ENCODE peak calls at places on chromosomes 12 and 14, in eight cellular contexts. H is natural killer cell, W is nephron progenitor cell, O is GM10248, T is neural crest cell, Z is RWPE2, A is upper lobe of left lung, U is transverse colon. P is an unnamed sample.

GRCh38 chr12:92730758-92731157 is 28.0 kb downstream of the PLEKHG7 start:
- DNase-seq in H (no peak), W (no peak), O (no peak), T (no peak), Z (no peak), A (no peak), U (no peak), P (no peak)

GRCh38 chr14:90692061-90692460 is 124.2 kb downstream of the TTC7B start:
- DNase-seq in H (no peak), W (no peak), O (no peak), T (no peak), Z (no peak), A (no peak), U (no peak), P (no peak)

GRCh38 chr12:52361553-52361952 is 5.7 kb downstream of the KRT85 start:
- DNase-seq in H (no peak), W (no peak), O (no peak), T (no peak), Z (no peak), A (no peak), U (no peak), P (no peak)

GRCh38 chr14:54877015-54877702 is 25.5 kb downstream of the GCH1 start:
- DNase-seq in H (no peak), W (no peak), O (no peak), T (no peak), Z (no peak), A (no peak), U (no peak), P (no peak)

GRCh38 chr12:13945641-13946040 is 35.8 kb downstream of the GRIN2B start:
- DNase-seq in H (no peak), W (no peak), O (no peak), T (no peak), Z (no peak), A (no peak), U (no peak), P (no peak)

GRCh38 chr14:65879218-65880009 is 466.9 kb downstream of the FUT8 start:
- DNase-seq in H (no peak), W (no peak), O (no peak), T (no peak), Z (no peak), A (no peak), U (no peak), P (no peak)

GRCh38 chr12:20596036-20596435 is 99.1 kb upstream of the SLCO1C1 start:
- DNase-seq in H (no peak), W (no peak), O (no peak), T (no peak), Z (no peak), A (no peak), U (no peak), P (no peak)

GRCh38 chr12:74066476-74066875 is 471.2 kb upstream of the ATXN7L3B start:
- DNase-seq in H (no peak), W (no peak), O (no peak), T (no peak), Z (no peak), A (no peak), U (no peak), P (peak)

GRCh38 chr12:50620050-50620974 is 115.5 kb downstream of the DIP2B start:
- DNase-seq in H (no peak), W (peak), O (no peak), T (no peak), Z (peak), A (no peak), U (no peak), P (no peak)

GRCh38 chr12:72491399-72491798 is 219.2 kb downstream of the TRHDE start:
- DNase-seq in H (no peak), W (no peak), O (no peak), T (no peak), Z (no peak), A (no peak), U (no peak), P (no peak)

GRCh38 chr12:75041481-75041880 is 168.2 kb downstream of the KCNC2 start:
- DNase-seq in H (no peak), W (no peak), O (no peak), T (no peak), Z (no peak), A (no peak), U (no peak), P (no peak)

GRCh38 chr12:47652491-47653234 is 53.2 kb downstream of the RPAP3 start:
- DNase-seq in H (no peak), W (no peak), O (no peak), T (no peak), Z (no peak), A (no peak), U (no peak), P (no peak)

GRCh38 chr14:78758333-78758732 is 588.2 kb downstream of the NRXN3 start:
- DNase-seq in H (no peak), W (peak), O (peak), T (peak), Z (no peak), A (no peak), U (no peak), P (no peak)

GRCh38 chr14:33359288-33359881 is 420.7 kb downstream of the NPAS3 start:
- DNase-seq in H (no peak), W (no peak), O (no peak), T (no peak), Z (no peak), A (no peak), U (no peak), P (no peak)

DNA sequence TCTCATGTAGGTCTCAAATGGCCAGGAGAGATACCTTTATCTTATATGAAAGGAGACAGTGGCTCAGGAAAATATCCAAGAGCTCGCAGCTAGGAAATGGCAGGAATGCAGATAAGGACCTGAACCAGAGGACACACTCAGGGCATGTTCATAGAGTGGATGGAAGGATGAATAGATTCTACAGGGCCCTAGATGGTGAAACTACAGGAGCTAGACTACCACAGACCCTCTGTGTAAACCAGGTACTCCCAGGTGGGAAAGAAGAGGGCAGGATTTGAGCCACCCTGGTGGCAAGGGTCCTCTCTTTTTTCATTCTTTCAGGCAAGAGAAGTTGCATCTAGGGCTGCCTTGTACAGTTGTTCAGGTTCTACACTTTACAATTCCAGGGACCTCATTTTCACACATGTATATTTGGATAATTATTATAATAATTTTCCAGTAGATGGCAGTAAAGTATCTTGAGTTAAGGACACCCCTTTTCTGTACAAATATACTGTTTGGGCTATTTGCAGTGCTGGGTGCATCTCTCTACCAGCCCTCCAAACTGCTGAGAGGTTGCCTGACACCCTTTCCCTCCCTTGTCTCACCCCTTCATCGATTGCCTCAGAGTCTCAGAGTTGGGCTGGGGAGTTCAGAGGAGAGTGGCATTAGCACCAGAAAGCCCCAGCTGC is 10.5 kb upstream of the ZDHHC22 start:
- DNase-seq in H (no peak), W (no peak), O (peak), T (no peak), Z (no peak), A (no peak), U (no peak), P (no peak)
- TF ChIP-seq CTCF in H (no peak), W (no peak), O (no peak), T (no peak), Z (peak), A (no peak), U (peak), P (peak)

DNA sequence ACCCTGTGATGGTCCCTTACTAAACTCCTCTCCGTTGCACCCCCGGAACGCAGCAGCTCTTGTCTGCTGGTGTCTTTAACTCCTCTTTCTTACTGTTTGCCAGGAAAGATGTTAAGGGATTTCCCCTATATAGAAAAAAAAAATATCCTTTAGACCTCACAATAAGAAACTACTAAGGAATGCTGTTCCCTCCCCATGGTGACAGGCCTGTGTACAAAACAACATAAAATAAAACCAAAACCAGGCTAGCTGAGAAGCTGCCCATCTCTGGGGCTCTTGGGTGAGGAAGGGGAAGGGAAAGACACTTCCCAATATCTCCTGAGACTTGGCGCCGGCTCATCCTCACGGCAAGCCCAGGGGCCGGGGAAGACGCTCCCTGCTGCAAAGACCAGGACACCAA is 95.5 kb downstream of the CHGA start:
- DNase-seq in H (no peak), W (no peak), O (no peak), T (no peak), Z (no peak), A (no peak), U (no peak), P (no peak)
- TF ChIP-seq CTCF in H (no peak), W (no peak), O (no peak), T (no peak), Z (no peak), A (no peak), U (no peak), P (no peak)

DNA sequence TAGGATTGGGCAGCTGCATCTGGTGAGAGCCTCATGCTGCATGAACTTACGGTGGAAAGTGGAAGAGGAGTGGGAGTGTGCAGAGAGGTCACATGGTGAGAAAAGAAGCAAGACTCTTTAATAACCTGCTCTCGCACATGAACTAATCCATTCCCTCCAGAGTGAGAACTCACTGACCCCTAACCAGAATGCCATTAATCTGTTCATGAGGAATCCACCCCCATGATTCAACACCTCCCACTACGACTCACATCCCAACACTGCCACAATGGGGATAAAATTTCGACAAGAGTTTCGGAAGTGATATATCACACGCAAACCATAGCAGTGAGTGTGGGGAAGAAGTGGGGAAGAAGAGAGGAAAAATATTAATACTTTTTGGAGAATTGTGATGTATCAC is 377.4 kb downstream of the NAV3 start:
- DNase-seq in H (no peak), W (peak), O (no peak), T (no peak), Z (no peak), A (no peak), U (no peak), P (no peak)
- TF ChIP-seq CTCF in H (no peak), W (no peak), O (no peak), T (no peak), Z (no peak), A (no peak), U (no peak), P (no peak)

GRCh38 chr14:30331030-30331429 is 227.9 kb upstream of the G2E3 start:
- DNase-seq in H (no peak), W (no peak), O (no peak), T (no peak), Z (no peak), A (no peak), U (no peak), P (no peak)

GRCh38 chr14:30332374-30332773 is 226.6 kb upstream of the G2E3 start:
- DNase-seq in H (no peak), W (no peak), O (no peak), T (no peak), Z (no peak), A (no peak), U (no peak), P (no peak)

GRCh38 chr14:30333934-30334333 is 225.0 kb upstream of the G2E3 start:
- DNase-seq in H (no peak), W (no peak), O (no peak), T (no peak), Z (no peak), A (no peak), U (no peak), P (no peak)

DNA sequence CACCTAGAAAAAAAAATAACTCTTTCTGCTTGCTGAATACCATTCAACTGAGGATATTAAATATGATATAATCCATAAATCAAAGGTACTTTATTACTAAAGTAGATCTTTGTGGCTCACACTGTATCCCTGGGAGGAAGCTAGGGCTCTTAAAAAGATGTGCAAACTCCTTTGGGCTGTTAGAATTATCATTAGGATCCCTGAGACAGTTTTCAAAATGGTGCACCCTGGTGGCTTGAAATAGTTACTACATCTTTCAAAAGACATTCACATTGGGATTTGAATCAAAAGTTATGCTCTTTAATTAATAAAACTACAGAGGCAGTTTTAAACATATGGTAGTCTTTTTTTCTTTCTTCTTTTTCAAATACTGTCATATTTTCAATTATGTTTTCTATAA is 228.5 kb upstream of the G2E3 start:
- DNase-seq in H (no peak), W (no peak), O (no peak), T (no peak), Z (no peak), A (no peak), U (no peak), P (no peak)
- TF ChIP-seq CTCF in H (no peak), W (peak), O (no peak), T (peak), Z (peak), A (no peak), U (peak), P (peak)

GRCh38 chr12:40945772-40946171 is 242.3 kb upstream of the PDZRN4 start:
- DNase-seq in H (no peak), W (no peak), O (no peak), T (no peak), Z (no peak), A (no peak), U (no peak), P (no peak)

GRCh38 chr12:40947812-40948211 is 240.3 kb upstream of the PDZRN4 start:
- DNase-seq in H (no peak), W (no peak), O (no peak), T (no peak), Z (no peak), A (no peak), U (no peak), P (no peak)

GRCh38 chr12:40942326-40942725 is 245.8 kb upstream of the PDZRN4 start:
- DNase-seq in H (no peak), W (no peak), O (no peak), T (no peak), Z (no peak), A (no peak), U (no peak), P (no peak)

DNA sequence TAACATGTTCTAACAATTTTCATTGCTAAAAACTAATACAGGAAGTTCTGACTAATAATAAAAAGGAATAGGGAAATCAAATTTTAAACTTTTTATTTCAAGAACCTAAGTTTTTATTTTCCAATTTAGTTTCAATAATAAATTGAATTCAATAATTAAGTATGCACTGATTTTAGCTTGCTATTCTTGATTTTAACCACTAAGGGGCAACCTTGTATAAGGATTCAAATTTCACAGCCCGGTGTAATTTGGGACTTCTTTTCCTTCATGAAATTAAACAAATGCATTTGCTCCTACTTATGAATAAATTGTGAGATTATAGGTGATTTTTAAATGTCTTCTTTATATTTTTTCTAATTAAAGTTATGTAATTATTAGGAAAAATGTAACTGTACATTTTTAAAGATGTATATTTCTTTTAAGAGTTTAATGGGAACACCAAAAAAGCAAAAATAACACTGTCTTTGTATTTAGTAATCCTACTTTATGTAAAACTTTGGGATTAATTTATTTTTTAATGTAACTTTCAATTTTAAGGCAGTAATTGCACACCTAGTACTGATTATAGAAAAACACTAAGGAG is 241.4 kb upstream of the PDZRN4 start:
- DNase-seq in H (no peak), W (no peak), O (peak), T (no peak), Z (no peak), A (no peak), U (no peak), P (no peak)
- TF ChIP-seq CTCF in H (peak), W (peak), O (peak), T (peak), Z (peak), A (peak), U (peak), P (peak)

GRCh38 chr14:104940526-104941150 is 16.0 kb downstream of the PLD4 start:
- DNase-seq in H (no peak), W (no peak), O (no peak), T (no peak), Z (peak), A (no peak), U (no peak), P (peak)
- TF ChIP-seq CTCF in H (no peak), W (no peak), O (peak), T (peak), Z (peak), A (no peak), U (no peak), P (peak)

GRCh38 chr14:100828448-100828834 is 2.5 kb downstream of the MEG3 start:
- DNase-seq in H (no peak), W (no peak), O (no peak), T (no peak), Z (no peak), A (no peak), U (no peak), P (no peak)

GRCh38 chr14:100826371-100827139 is 637 bp downstream of the MEG3 start:
- DNase-seq in H (no peak), W (no peak), O (no peak), T (no peak), Z (no peak), A (no peak), U (no peak), P (no peak)

GRCh38 chr14:100827751-100828447 is 2.0 kb downstream of the MEG3 start:
- DNase-seq in H (no peak), W (no peak), O (no peak), T (no peak), Z (no peak), A (peak), U (no peak), P (no peak)

GRCh38 chr14:100825691-100826331 is at the start of gene MEG3:
- DNase-seq in H (no peak), W (no peak), O (no peak), T (no peak), Z (no peak), A (no peak), U (peak), P (no peak)

GRCh38 chr14:100827140-100827517 is 1.2 kb downstream of the MEG3 start:
- DNase-seq in H (no peak), W (no peak), O (no peak), T (no peak), Z (no peak), A (no peak), U (no peak), P (no peak)
- TF ChIP-seq CTCF in H (no peak), W (no peak), O (no peak), T (no peak), Z (no peak), A (no peak), U (peak), P (no peak)

GRCh38 chr14:104593241-104593701 is 11.3 kb downstream of the TMEM179 start:
- DNase-seq in H (no peak), W (no peak), O (no peak), T (no peak), Z (no peak), A (peak), U (no peak), P (peak)
- TF ChIP-seq CTCF in H (no peak), W (no peak), O (no peak), T (no peak), Z (no peak), A (no peak), U (no peak), P (no peak)

P was measured in chondrocyte.